ENCODE peak calls at places on chromosomes 4 and X, in four cellular contexts. One of them, this sample, is unnamed.

GRCh38 chrX:38175140-38175539 is 45.5 kb downstream of the SRPX start:
- DNase-seq in epithelial cell of esophagus: peak
- DNase-seq in H9: peak
- DNase-seq in fibroblast of pulmonary artery: no peak
- DNase-seq in this sample: no peak

GRCh38 chr4:67634741-67635140 is 66.2 kb downstream of the UBA6 start:
- DNase-seq in epithelial cell of esophagus: no peak
- DNase-seq in fibroblast of pulmonary artery: no peak
- DNase-seq in H9: no peak
- DNase-seq in this sample: no peak

GRCh38 chrX:133323450-133323849 is 91.8 kb downstream of the GPC4 start:
- DNase-seq in H9: no peak
- DNase-seq in fibroblast of pulmonary artery: no peak
- DNase-seq in epithelial cell of esophagus: peak
- DNase-seq in this sample: no peak

GRCh38 chr4:26779674-26780073 is 81.0 kb upstream of the STIM2 start:
- DNase-seq in epithelial cell of esophagus: peak
- DNase-seq in H9: no peak
- DNase-seq in fibroblast of pulmonary artery: peak
- DNase-seq in this sample: peak

GRCh38 chr4:69689530-69690111 is 36.6 kb upstream of the UGT2A1 start:
- DNase-seq in epithelial cell of esophagus: peak
- DNase-seq in H9: no peak
- DNase-seq in fibroblast of pulmonary artery: peak
- DNase-seq in this sample: no peak

GRCh38 chr4:76639292-76639691 is 204.3 kb downstream of the SHROOM3 start:
- DNase-seq in fibroblast of pulmonary artery: no peak
- DNase-seq in H9: no peak
- DNase-seq in epithelial cell of esophagus: peak
- DNase-seq in this sample: peak

GRCh38 chr4:160202802-160203201 is 1099.9 kb downstream of the RAPGEF2 start:
- DNase-seq in fibroblast of pulmonary artery: peak
- DNase-seq in H9: no peak
- DNase-seq in epithelial cell of esophagus: peak
- DNase-seq in this sample: no peak

GRCh38 chr4:30720656-30721352 is 635 bp downstream of the PCDH7 start:
- DNase-seq in fibroblast of pulmonary artery: peak
- DNase-seq in epithelial cell of esophagus: no peak
- DNase-seq in H9: peak
- DNase-seq in this sample: no peak

GRCh38 chr4:120630432-120630831 is 292.1 kb downstream of the PRDM5 start:
- DNase-seq in H9: no peak
- DNase-seq in fibroblast of pulmonary artery: peak
- DNase-seq in epithelial cell of esophagus: peak
- DNase-seq in this sample: no peak

GRCh38 chr4:181802207-181802606 is 441.0 kb upstream of the TENM3 start:
- DNase-seq in H9: no peak
- DNase-seq in epithelial cell of esophagus: no peak
- DNase-seq in fibroblast of pulmonary artery: no peak
- DNase-seq in this sample: no peak

GRCh38 chrX:10457092-10457491 is 163.3 kb downstream of the MID1 start:
- DNase-seq in epithelial cell of esophagus: peak
- DNase-seq in H9: no peak
- DNase-seq in fibroblast of pulmonary artery: peak
- DNase-seq in this sample: no peak

GRCh38 chrX:111095974-111096870 is at the start of gene PAK3:
- DNase-seq in H9: peak
- DNase-seq in fibroblast of pulmonary artery: peak
- DNase-seq in epithelial cell of esophagus: peak
- DNase-seq in this sample: peak

GRCh38 chr4:6362896-6363295 is 93.2 kb downstream of the WFS1 start:
- DNase-seq in fibroblast of pulmonary artery: peak
- DNase-seq in epithelial cell of esophagus: no peak
- DNase-seq in H9: peak
- DNase-seq in this sample: no peak

GRCh38 chr4:102494603-102495002 is 6.6 kb upstream of the NFKB1 start:
- DNase-seq in epithelial cell of esophagus: no peak
- DNase-seq in H9: no peak
- DNase-seq in fibroblast of pulmonary artery: no peak
- DNase-seq in this sample: no peak

GRCh38 chrX:51641421-51642021 is 22.8 kb upstream of the CENPVL3 start:
- DNase-seq in epithelial cell of esophagus: peak
- DNase-seq in fibroblast of pulmonary artery: peak
- DNase-seq in H9: peak
- DNase-seq in this sample: peak

GRCh38 chr4:11467931-11468330 is 39.2 kb upstream of the HS3ST1 start:
- DNase-seq in H9: no peak
- DNase-seq in epithelial cell of esophagus: no peak
- DNase-seq in fibroblast of pulmonary artery: no peak
- DNase-seq in this sample: no peak

GRCh38 chr4:163048447-163048846 is 118.2 kb downstream of the NAF1 start:
- DNase-seq in H9: peak
- DNase-seq in fibroblast of pulmonary artery: peak
- DNase-seq in epithelial cell of esophagus: peak
- DNase-seq in this sample: peak

GRCh38 chrX:105567046-105567445 is 255.3 kb upstream of the NRK start:
- DNase-seq in epithelial cell of esophagus: no peak
- DNase-seq in fibroblast of pulmonary artery: no peak
- DNase-seq in H9: no peak
- DNase-seq in this sample: no peak

GRCh38 chr4:140136509-140136908 is 17.5 kb downstream of the MAML3 start:
- DNase-seq in epithelial cell of esophagus: peak
- DNase-seq in fibroblast of pulmonary artery: peak
- DNase-seq in H9: no peak
- DNase-seq in this sample: no peak

GRCh38 chrX:43467608-43468234 is 188.4 kb upstream of the MAOA start:
- DNase-seq in fibroblast of pulmonary artery: no peak
- DNase-seq in H9: peak
- DNase-seq in epithelial cell of esophagus: no peak
- DNase-seq in this sample: no peak
- TF ChIP-seq CTCF in fibroblast of pulmonary artery: no peak
- TF ChIP-seq CTCF in H9: peak
- TF ChIP-seq CTCF in epithelial cell of esophagus: no peak
- TF ChIP-seq CTCF in this sample: no peak

DNA sequence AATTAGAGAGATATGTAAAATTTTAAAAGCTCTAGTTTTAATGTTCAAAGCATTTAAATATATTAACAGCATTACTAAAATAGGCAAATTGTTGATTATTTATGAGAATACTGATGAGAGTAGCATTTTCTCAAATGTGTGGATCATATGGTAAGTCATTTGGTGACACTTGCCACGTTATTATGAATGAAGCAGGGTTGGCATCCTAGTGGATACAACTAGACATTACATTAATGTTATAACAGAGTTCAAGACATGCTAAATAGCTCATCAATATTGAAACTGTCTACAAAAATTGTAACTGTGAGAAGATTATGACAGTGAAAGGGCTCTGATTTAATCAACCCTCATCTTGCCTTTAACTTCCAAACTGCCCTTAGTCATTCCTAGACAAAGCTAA is 171.1 kb downstream of the PDGFC start:
- DNase-seq in H9: no peak
- DNase-seq in epithelial cell of esophagus: no peak
- DNase-seq in fibroblast of pulmonary artery: no peak
- DNase-seq in this sample: no peak
- TF ChIP-seq CTCF in H9: peak
- TF ChIP-seq CTCF in epithelial cell of esophagus: peak
- TF ChIP-seq CTCF in fibroblast of pulmonary artery: no peak
- TF ChIP-seq CTCF in this sample: peak

GRCh38 chr4:32462944-32463343 is 1742.8 kb downstream of the PCDH7 start:
- DNase-seq in fibroblast of pulmonary artery: peak
- DNase-seq in H9: peak
- DNase-seq in epithelial cell of esophagus: peak
- DNase-seq in this sample: no peak
- TF ChIP-seq CTCF in fibroblast of pulmonary artery: peak
- TF ChIP-seq CTCF in H9: peak
- TF ChIP-seq CTCF in epithelial cell of esophagus: peak
- TF ChIP-seq CTCF in this sample: peak

DNA sequence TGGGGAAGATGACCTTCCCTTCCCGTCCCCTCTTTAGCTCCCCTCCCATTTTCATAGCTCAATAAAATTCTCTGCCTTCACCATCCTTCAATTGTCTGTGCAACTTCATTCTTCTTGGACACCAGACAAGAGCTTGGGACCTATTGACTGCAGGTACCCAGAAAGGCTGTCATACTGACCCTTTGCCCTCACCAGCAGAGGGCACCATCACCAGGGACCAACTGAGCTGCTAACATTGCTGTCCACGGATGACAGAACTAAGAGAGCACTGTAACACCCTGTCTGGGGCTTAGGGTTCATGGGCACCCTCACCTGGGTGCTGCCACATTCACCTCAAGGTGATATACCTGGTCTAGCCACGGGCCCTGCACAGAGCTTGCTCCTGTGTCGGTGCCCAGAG is 141.3 kb upstream of the VCX3B start:
- DNase-seq in fibroblast of pulmonary artery: no peak
- DNase-seq in H9: peak
- DNase-seq in epithelial cell of esophagus: peak
- DNase-seq in this sample: no peak
- TF ChIP-seq CTCF in fibroblast of pulmonary artery: no peak
- TF ChIP-seq CTCF in H9: peak
- TF ChIP-seq CTCF in epithelial cell of esophagus: peak
- TF ChIP-seq CTCF in this sample: peak

GRCh38 chrX:86171366-86171765 is 23.1 kb downstream of the DACH2 start:
- DNase-seq in H9: peak
- DNase-seq in epithelial cell of esophagus: peak
- DNase-seq in fibroblast of pulmonary artery: peak
- DNase-seq in this sample: no peak
- TF ChIP-seq CTCF in H9: peak
- TF ChIP-seq CTCF in epithelial cell of esophagus: peak
- TF ChIP-seq CTCF in fibroblast of pulmonary artery: no peak
- TF ChIP-seq CTCF in this sample: peak

This sample was measured in epithelial cell of proximal tubule.